ENCODE peak calls at places on chromosomes 1 and 21, in six cellular contexts. N, R, A, V, I and F are unnamed samples.

GRCh38 chr1:117657031-117657430 is 51.2 kb downstream of the TENT5C start:
- DNase-seq in N (no peak), R (peak), A (peak), V (peak), I (no peak), F (peak)

GRCh38 chr21:17441370-17441769 is 71.5 kb upstream of the CXADR start:
- DNase-seq in N (no peak), R (peak), A (no peak), V (peak), I (no peak), F (no peak)

GRCh38 chr1:90313756-90314155 is 318.8 kb downstream of the ZNF326 start:
- DNase-seq in N (no peak), R (no peak), A (no peak), V (no peak), I (no peak), F (no peak)

GRCh38 chr1:119045091-119045746 is 57.1 kb upstream of the TBX15 start:
- DNase-seq in N (no peak), R (no peak), A (no peak), V (no peak), I (no peak), F (no peak)

GRCh38 chr1:230281531-230281930 is 144.6 kb downstream of the PGBD5 start:
- DNase-seq in N (no peak), R (no peak), A (no peak), V (no peak), I (no peak), F (peak)

GRCh38 chr1:217009376-217009775 is 286.1 kb upstream of the ESRRG start:
- DNase-seq in N (no peak), R (no peak), A (no peak), V (no peak), I (no peak), F (no peak)

GRCh38 chr1:184854456-184855180 is 100.0 kb upstream of the EDEM3 start:
- DNase-seq in N (no peak), R (no peak), A (no peak), V (peak), I (no peak), F (no peak)

GRCh38 chr21:38848187-38848609 is 42.5 kb downstream of the ETS2 start:
- DNase-seq in N (peak), R (no peak), A (no peak), V (peak), I (no peak), F (no peak)

GRCh38 chr21:16873581-16873980 is 639.3 kb upstream of the CXADR start:
- DNase-seq in N (no peak), R (no peak), A (no peak), V (no peak), I (no peak), F (no peak)

GRCh38 chr1:41515131-41515678 is 30.7 kb upstream of the EDN2 start:
- DNase-seq in N (no peak), R (peak), A (no peak), V (no peak), I (no peak), F (no peak)

GRCh38 chr1:147478556-147478955 is 62.7 kb upstream of the BCL9 start:
- DNase-seq in N (no peak), R (peak), A (peak), V (no peak), I (no peak), F (no peak)

GRCh38 chr1:227729881-227730629 is 5.0 kb downstream of the JMJD4 start:
- DNase-seq in N (peak), R (peak), A (peak), V (peak), I (peak), F (peak)

GRCh38 chr1:206513312-206514111 is 6.2 kb downstream of the RASSF5 start:
- DNase-seq in N (peak), R (peak), A (no peak), V (peak), I (no peak), F (peak)

GRCh38 chr1:48498096-48498791 is 26.2 kb upstream of the SPATA6 start:
- DNase-seq in N (peak), R (peak), A (peak), V (peak), I (peak), F (peak)

GRCh38 chr1:245404527-245404926 is 249.7 kb downstream of the KIF26B start:
- DNase-seq in N (no peak), R (no peak), A (no peak), V (no peak), I (no peak), F (no peak)

GRCh38 chr1:70990460-70991253 is 57.0 kb downstream of the PTGER3 start:
- DNase-seq in N (no peak), R (no peak), A (no peak), V (no peak), I (no peak), F (no peak)